ENCODE peak calls at places on chromosome 14, in eight cellular contexts. One of them, this sample, is unnamed.

GRCh38 chr14:26163761-26164160 is 434.1 kb downstream of the NOVA1 start:
- DNase-seq in GM12891: no peak
- DNase-seq in K562: no peak
- DNase-seq in transverse colon: no peak
- DNase-seq in HCT116: no peak
- DNase-seq in spleen: no peak
- DNase-seq in esophagus muscularis mucosa: no peak
- DNase-seq in suprapubic skin: no peak
- DNase-seq in this sample: no peak

GRCh38 chr14:31024042-31024480 is 1.4 kb upstream of the AP4S1 start:
- DNase-seq in transverse colon: no peak
- DNase-seq in K562: no peak
- DNase-seq in esophagus muscularis mucosa: no peak
- DNase-seq in GM12891: no peak
- DNase-seq in HCT116: no peak
- DNase-seq in suprapubic skin: no peak
- DNase-seq in spleen: no peak
- DNase-seq in this sample: no peak

GRCh38 chr14:37195327-37195726 is 2.4 kb upstream of the MIPOL1 start:
- DNase-seq in HCT116: no peak
- DNase-seq in suprapubic skin: no peak
- DNase-seq in transverse colon: no peak
- DNase-seq in esophagus muscularis mucosa: no peak
- DNase-seq in GM12891: no peak
- DNase-seq in K562: no peak
- DNase-seq in spleen: no peak
- DNase-seq in this sample: no peak

GRCh38 chr14:66483322-66483721 is 2.8 kb upstream of the CCDC196 start:
- DNase-seq in GM12891: no peak
- DNase-seq in transverse colon: no peak
- DNase-seq in HCT116: no peak
- DNase-seq in esophagus muscularis mucosa: no peak
- DNase-seq in suprapubic skin: no peak
- DNase-seq in K562: no peak
- DNase-seq in spleen: no peak
- DNase-seq in this sample: no peak

GRCh38 chr14:94524093-94524492 is 14.8 kb upstream of the SERPINA12 start:
- DNase-seq in GM12891: no peak
- DNase-seq in transverse colon: no peak
- DNase-seq in K562: no peak
- DNase-seq in esophagus muscularis mucosa: no peak
- DNase-seq in suprapubic skin: no peak
- DNase-seq in HCT116: no peak
- DNase-seq in spleen: no peak
- DNase-seq in this sample: no peak

GRCh38 chr14:31270196-31270772 is 62.7 kb upstream of the HECTD1 start:
- DNase-seq in spleen: no peak
- DNase-seq in HCT116: no peak
- DNase-seq in esophagus muscularis mucosa: no peak
- DNase-seq in transverse colon: peak
- DNase-seq in K562: peak
- DNase-seq in GM12891: no peak
- DNase-seq in suprapubic skin: no peak
- DNase-seq in this sample: no peak

GRCh38 chr14:64610049-64610746 is 60.4 kb downstream of the PPP1R36 start:
- DNase-seq in K562: no peak
- DNase-seq in GM12891: no peak
- DNase-seq in suprapubic skin: no peak
- DNase-seq in HCT116: no peak
- DNase-seq in transverse colon: no peak
- DNase-seq in esophagus muscularis mucosa: no peak
- DNase-seq in spleen: no peak
- DNase-seq in this sample: no peak

GRCh38 chr14:22981090-22982012 is 1.0 kb downstream of the AJUBA start:
- DNase-seq in K562: no peak
- DNase-seq in GM12891: no peak
- DNase-seq in transverse colon: no peak
- DNase-seq in HCT116: no peak
- DNase-seq in spleen: peak
- DNase-seq in esophagus muscularis mucosa: no peak
- DNase-seq in suprapubic skin: no peak
- DNase-seq in this sample: no peak

GRCh38 chr14:100321473-100322137 is 1.5 kb upstream of the SLC25A47 start:
- DNase-seq in K562: no peak
- DNase-seq in GM12891: no peak
- DNase-seq in esophagus muscularis mucosa: no peak
- DNase-seq in suprapubic skin: no peak
- DNase-seq in transverse colon: no peak
- DNase-seq in HCT116: no peak
- DNase-seq in spleen: peak
- DNase-seq in this sample: no peak

GRCh38 chr14:75752907-75753594 is 92.0 kb downstream of the TTLL5 start:
- DNase-seq in GM12891: no peak
- DNase-seq in suprapubic skin: no peak
- DNase-seq in esophagus muscularis mucosa: no peak
- DNase-seq in spleen: no peak
- DNase-seq in K562: no peak
- DNase-seq in transverse colon: no peak
- DNase-seq in HCT116: no peak
- DNase-seq in this sample: no peak

GRCh38 chr14:104948736-104949031 is 24.0 kb downstream of the PLD4 start:
- DNase-seq in GM12891: no peak
- DNase-seq in suprapubic skin: no peak
- DNase-seq in transverse colon: no peak
- DNase-seq in spleen: peak
- DNase-seq in HCT116: no peak
- DNase-seq in K562: no peak
- DNase-seq in esophagus muscularis mucosa: no peak
- DNase-seq in this sample: no peak

GRCh38 chr14:89911018-89911919 is 43.3 kb downstream of the EFCAB11 start:
- DNase-seq in GM12891: no peak
- DNase-seq in spleen: no peak
- DNase-seq in esophagus muscularis mucosa: no peak
- DNase-seq in transverse colon: peak
- DNase-seq in suprapubic skin: no peak
- DNase-seq in HCT116: no peak
- DNase-seq in K562: no peak
- DNase-seq in this sample: no peak

GRCh38 chr14:32419429-32419828 is 90.3 kb downstream of the AKAP6 start:
- DNase-seq in spleen: no peak
- DNase-seq in K562: no peak
- DNase-seq in transverse colon: no peak
- DNase-seq in HCT116: no peak
- DNase-seq in suprapubic skin: no peak
- DNase-seq in GM12891: no peak
- DNase-seq in esophagus muscularis mucosa: no peak
- DNase-seq in this sample: no peak

GRCh38 chr14:74747237-74747636 is 15.9 kb upstream of the YLPM1 start:
- DNase-seq in suprapubic skin: no peak
- DNase-seq in GM12891: no peak
- DNase-seq in K562: no peak
- DNase-seq in spleen: no peak
- DNase-seq in transverse colon: no peak
- DNase-seq in HCT116: no peak
- DNase-seq in esophagus muscularis mucosa: no peak
- DNase-seq in this sample: no peak

GRCh38 chr14:74945852-74946658 is 9.3 kb downstream of the PGF start:
- DNase-seq in HCT116: peak
- DNase-seq in K562: peak
- DNase-seq in esophagus muscularis mucosa: no peak
- DNase-seq in GM12891: peak
- DNase-seq in spleen: peak
- DNase-seq in transverse colon: peak
- DNase-seq in suprapubic skin: no peak
- DNase-seq in this sample: peak

GRCh38 chr14:91094772-91095171 is 19.1 kb upstream of the DGLUCY start:
- DNase-seq in HCT116: no peak
- DNase-seq in esophagus muscularis mucosa: no peak
- DNase-seq in transverse colon: no peak
- DNase-seq in spleen: no peak
- DNase-seq in suprapubic skin: no peak
- DNase-seq in GM12891: no peak
- DNase-seq in K562: no peak
- DNase-seq in this sample: no peak

GRCh38 chr14:72946491-72946890 is 20.2 kb downstream of the DCAF4 start:
- DNase-seq in suprapubic skin: no peak
- DNase-seq in spleen: peak
- DNase-seq in K562: no peak
- DNase-seq in HCT116: no peak
- DNase-seq in transverse colon: no peak
- DNase-seq in GM12891: no peak
- DNase-seq in esophagus muscularis mucosa: no peak
- DNase-seq in this sample: no peak

GRCh38 chr14:86708846-86709339 is 1178.9 kb downstream of the FLRT2 start:
- DNase-seq in GM12891: no peak
- DNase-seq in suprapubic skin: no peak
- DNase-seq in transverse colon: no peak
- DNase-seq in spleen: no peak
- DNase-seq in HCT116: no peak
- DNase-seq in esophagus muscularis mucosa: no peak
- DNase-seq in K562: no peak
- DNase-seq in this sample: no peak

GRCh38 chr14:23054000-23054811 is 3.1 kb downstream of the CDH24 start:
- DNase-seq in GM12891: no peak
- DNase-seq in spleen: no peak
- DNase-seq in K562: peak
- DNase-seq in suprapubic skin: no peak
- DNase-seq in esophagus muscularis mucosa: no peak
- DNase-seq in transverse colon: no peak
- DNase-seq in HCT116: no peak
- DNase-seq in this sample: no peak

GRCh38 chr14:75476274-75476995 is 45.8 kb upstream of the BATF start:
- DNase-seq in GM12891: no peak
- DNase-seq in suprapubic skin: no peak
- DNase-seq in HCT116: no peak
- DNase-seq in transverse colon: peak
- DNase-seq in K562: no peak
- DNase-seq in esophagus muscularis mucosa: no peak
- DNase-seq in spleen: no peak
- DNase-seq in this sample: no peak

GRCh38 chr14:68625366-68626090 is 167.3 kb downstream of the ZFP36L1 start:
- DNase-seq in GM12891: no peak
- DNase-seq in transverse colon: no peak
- DNase-seq in HCT116: no peak
- DNase-seq in esophagus muscularis mucosa: peak
- DNase-seq in K562: no peak
- DNase-seq in spleen: no peak
- DNase-seq in suprapubic skin: no peak
- DNase-seq in this sample: no peak

GRCh38 chr14:68526420-68527105 is 266.3 kb downstream of the ZFP36L1 start:
- DNase-seq in spleen: no peak
- DNase-seq in suprapubic skin: peak
- DNase-seq in GM12891: no peak
- DNase-seq in K562: no peak
- DNase-seq in HCT116: no peak
- DNase-seq in transverse colon: no peak
- DNase-seq in esophagus muscularis mucosa: peak
- DNase-seq in this sample: no peak

GRCh38 chr14:78083837-78084236 is 86.3 kb upstream of the NRXN3 start:
- DNase-seq in HCT116: no peak
- DNase-seq in transverse colon: no peak
- DNase-seq in suprapubic skin: no peak
- DNase-seq in K562: no peak
- DNase-seq in GM12891: no peak
- DNase-seq in spleen: no peak
- DNase-seq in esophagus muscularis mucosa: no peak
- DNase-seq in this sample: no peak

GRCh38 chr14:93788557-93789365 is 476 bp upstream of the PRIMA1 start:
- DNase-seq in K562: no peak
- DNase-seq in GM12891: peak
- DNase-seq in spleen: no peak
- DNase-seq in HCT116: no peak
- DNase-seq in esophagus muscularis mucosa: no peak
- DNase-seq in transverse colon: peak
- DNase-seq in suprapubic skin: no peak
- DNase-seq in this sample: no peak

GRCh38 chr14:60732840-60733483 is 1.6 kb upstream of the MNAT1 start:
- DNase-seq in transverse colon: no peak
- DNase-seq in GM12891: no peak
- DNase-seq in K562: no peak
- DNase-seq in suprapubic skin: no peak
- DNase-seq in esophagus muscularis mucosa: no peak
- DNase-seq in spleen: no peak
- DNase-seq in HCT116: no peak
- DNase-seq in this sample: no peak

GRCh38 chr14:60738843-60739508 is 4.4 kb downstream of the MNAT1 start:
- DNase-seq in K562: no peak
- DNase-seq in suprapubic skin: no peak
- DNase-seq in spleen: no peak
- DNase-seq in GM12891: no peak
- DNase-seq in HCT116: no peak
- DNase-seq in esophagus muscularis mucosa: no peak
- DNase-seq in transverse colon: no peak
- DNase-seq in this sample: no peak

GRCh38 chr14:60736494-60736893 is 1.9 kb downstream of the MNAT1 start:
- DNase-seq in transverse colon: no peak
- DNase-seq in esophagus muscularis mucosa: no peak
- DNase-seq in spleen: no peak
- DNase-seq in HCT116: no peak
- DNase-seq in K562: no peak
- DNase-seq in GM12891: no peak
- DNase-seq in suprapubic skin: no peak
- DNase-seq in this sample: no peak

GRCh38 chr14:60734465-60735242 is at the start of gene MNAT1:
- DNase-seq in suprapubic skin: peak
- DNase-seq in HCT116: peak
- DNase-seq in K562: peak
- DNase-seq in GM12891: no peak
- DNase-seq in esophagus muscularis mucosa: no peak
- DNase-seq in transverse colon: peak
- DNase-seq in spleen: peak
- DNase-seq in this sample: no peak
- TF ChIP-seq POLR2A in suprapubic skin: no peak
- TF ChIP-seq POLR2A in HCT116: peak
- TF ChIP-seq POLR2A in K562: peak
- TF ChIP-seq POLR2A in GM12891: peak
- TF ChIP-seq POLR2A in esophagus muscularis mucosa: no peak
- TF ChIP-seq POLR2A in transverse colon: peak
- TF ChIP-seq POLR2A in spleen: no peak
- TF ChIP-seq POLR2A in this sample: peak

GRCh38 chr14:51182166-51182565 is 57.9 kb upstream of the TMX1 start:
- DNase-seq in spleen: no peak
- DNase-seq in GM12891: no peak
- DNase-seq in K562: no peak
- DNase-seq in esophagus muscularis mucosa: no peak
- DNase-seq in transverse colon: no peak
- DNase-seq in suprapubic skin: no peak
- DNase-seq in HCT116: no peak
- DNase-seq in this sample: no peak
- TF ChIP-seq POLR2AphosphoS5 in spleen: no peak
- TF ChIP-seq POLR2AphosphoS5 in GM12891: no peak
- TF ChIP-seq POLR2AphosphoS5 in K562: no peak
- TF ChIP-seq POLR2AphosphoS5 in esophagus muscularis mucosa: no peak
- TF ChIP-seq POLR2AphosphoS5 in transverse colon: no peak
- TF ChIP-seq POLR2AphosphoS5 in suprapubic skin: no peak
- TF ChIP-seq POLR2AphosphoS5 in HCT116: no peak
- TF ChIP-seq POLR2AphosphoS5 in this sample: no peak

GRCh38 chr14:60981626-60982455 is 796 bp downstream of the SLC38A6 start:
- DNase-seq in K562: peak
- DNase-seq in suprapubic skin: no peak
- DNase-seq in spleen: no peak
- DNase-seq in esophagus muscularis mucosa: no peak
- DNase-seq in transverse colon: no peak
- DNase-seq in GM12891: no peak
- DNase-seq in HCT116: no peak
- DNase-seq in this sample: no peak
- TF ChIP-seq POLR2A in K562: no peak
- TF ChIP-seq POLR2A in suprapubic skin: no peak
- TF ChIP-seq POLR2A in spleen: no peak
- TF ChIP-seq POLR2A in esophagus muscularis mucosa: no peak
- TF ChIP-seq POLR2A in transverse colon: no peak
- TF ChIP-seq POLR2A in GM12891: no peak
- TF ChIP-seq POLR2A in HCT116: no peak
- TF ChIP-seq POLR2A in this sample: no peak

GRCh38 chr14:25111061-25111601 is 61.2 kb upstream of the STXBP6 start:
- DNase-seq in transverse colon: no peak
- DNase-seq in K562: no peak
- DNase-seq in suprapubic skin: no peak
- DNase-seq in GM12891: no peak
- DNase-seq in HCT116: no peak
- DNase-seq in spleen: no peak
- DNase-seq in esophagus muscularis mucosa: no peak
- DNase-seq in this sample: no peak
- TF ChIP-seq POLR2AphosphoS5 in transverse colon: peak
- TF ChIP-seq POLR2AphosphoS5 in K562: no peak
- TF ChIP-seq POLR2AphosphoS5 in suprapubic skin: peak
- TF ChIP-seq POLR2AphosphoS5 in GM12891: no peak
- TF ChIP-seq POLR2AphosphoS5 in HCT116: no peak
- TF ChIP-seq POLR2AphosphoS5 in spleen: no peak
- TF ChIP-seq POLR2AphosphoS5 in esophagus muscularis mucosa: peak
- TF ChIP-seq POLR2AphosphoS5 in this sample: no peak

This sample was measured in GM12892.